ENCODE peak calls at places on chromosomes 1 and 21, in four cellular contexts. C, M, A and U are unnamed samples.
A peak's percentile ranks its signal among the peaks of the same experiment; 100 is the strongest.

GRCh38 chr1:155977607-155978324 is 581 bp downstream of the ARHGEF2 start:
- DNase-seq in A (peak; percentile 41), C (no peak), M (peak; percentile 46), U (no peak)

GRCh38 chr1:156894001-156894400 is 483 bp downstream of the PEAR1 start:
- DNase-seq in M (no peak), A (no peak), C (no peak), U (no peak)

GRCh38 chr1:225691861-225692516 is 39.1 kb upstream of the ENAH start:
- DNase-seq in A (no peak), M (no peak), C (no peak), U (no peak)

GRCh38 chr1:239914827-239915231 is 176.9 kb upstream of the FMN2 start:
- DNase-seq in M (no peak), C (no peak), A (no peak), U (no peak)

GRCh38 chr21:42555756-42556438 is 42.2 kb downstream of the SLC37A1 start:
- DNase-seq in A (no peak), C (no peak), M (no peak), U (no peak)

GRCh38 chr1:23809751-23810171 is 9.2 kb upstream of the GALE start:
- DNase-seq in M (peak; percentile 71), A (peak; percentile 72), C (peak; percentile 73), U (peak; percentile 88)

GRCh38 chr1:18693256-18694098 is 62.8 kb downstream of the PAX7 start:
- DNase-seq in M (no peak), C (no peak), A (no peak), U (no peak)

GRCh38 chr1:38677756-38678155 is 181.8 kb downstream of the RRAGC start:
- DNase-seq in C (no peak), A (no peak), M (no peak), U (no peak)

GRCh38 chr1:28437260-28437923 is 67.9 kb downstream of the PHACTR4 start:
- DNase-seq in A (no peak), C (no peak), M (no peak), U (peak; percentile 37)

GRCh38 chr1:192545781-192546521 is 29.6 kb upstream of the RGS1 start:
- DNase-seq in A (no peak), C (no peak), M (no peak), U (no peak)

GRCh38 chr1:34364376-34364775 is 187.7 kb downstream of the C1orf94 start:
- DNase-seq in C (no peak), M (no peak), A (no peak), U (no peak)

GRCh38 chr1:114063544-114063943 is 84.3 kb downstream of the OLFML3 start:
- DNase-seq in M (no peak), A (no peak), C (no peak), U (no peak)

GRCh38 chr1:46903481-46903880 is 37.8 kb downstream of the CYP4A11 start:
- DNase-seq in A (no peak), M (no peak), C (no peak), U (no peak)

GRCh38 chr1:228821252-228821651 is 86.0 kb downstream of the RHOU start:
- DNase-seq in A (no peak), C (no peak), M (no peak), U (no peak)

GRCh38 chr1:54200519-54200997 is 591 bp downstream of the MRPL37 start:
- DNase-seq in A (no peak), C (no peak), M (no peak), U (no peak)

GRCh38 chr1:221494670-221495069 is 247.2 kb downstream of the DUSP10 start:
- DNase-seq in A (no peak), C (no peak), M (no peak), U (no peak)

GRCh38 chr1:74583365-74583764 is 71.0 kb upstream of the LRRC53 start:
- DNase-seq in C (no peak), M (no peak), A (no peak), U (no peak)

GRCh38 chr1:181202986-181203555 is 114.6 kb downstream of the IER5 start:
- DNase-seq in C (no peak), M (no peak), A (no peak), U (no peak)

GRCh38 chr1:6868371-6869001 is 83.2 kb downstream of the CAMTA1 start:
- DNase-seq in A (no peak), M (no peak), C (no peak), U (no peak)

GRCh38 chr1:237799762-237800474 is 90.8 kb downstream of the ZP4 start:
- DNase-seq in C (no peak), A (no peak), M (peak; percentile 33), U (peak; percentile 78)

GRCh38 chr1:154747380-154747779 is 122.7 kb downstream of the KCNN3 start:
- DNase-seq in A (no peak), M (no peak), C (no peak), U (no peak)

GRCh38 chr1:94819584-94819944 is 593 bp upstream of the SLC44A3 start:
- DNase-seq in A (no peak), M (no peak), C (no peak), U (no peak)

GRCh38 chr1:29824478-29825273 is 588.4 kb downstream of the PTPRU start:
- DNase-seq in M (no peak), C (no peak), A (no peak), U (no peak)

GRCh38 chr1:157084720-157085119 is 14.9 kb downstream of the ETV3L start:
- DNase-seq in M (no peak), C (no peak), A (no peak), U (no peak)

GRCh38 chr1:204601979-204602653 is 83.4 kb downstream of the LRRN2 start:
- DNase-seq in C (no peak), A (no peak), M (no peak), U (no peak)

DNA sequence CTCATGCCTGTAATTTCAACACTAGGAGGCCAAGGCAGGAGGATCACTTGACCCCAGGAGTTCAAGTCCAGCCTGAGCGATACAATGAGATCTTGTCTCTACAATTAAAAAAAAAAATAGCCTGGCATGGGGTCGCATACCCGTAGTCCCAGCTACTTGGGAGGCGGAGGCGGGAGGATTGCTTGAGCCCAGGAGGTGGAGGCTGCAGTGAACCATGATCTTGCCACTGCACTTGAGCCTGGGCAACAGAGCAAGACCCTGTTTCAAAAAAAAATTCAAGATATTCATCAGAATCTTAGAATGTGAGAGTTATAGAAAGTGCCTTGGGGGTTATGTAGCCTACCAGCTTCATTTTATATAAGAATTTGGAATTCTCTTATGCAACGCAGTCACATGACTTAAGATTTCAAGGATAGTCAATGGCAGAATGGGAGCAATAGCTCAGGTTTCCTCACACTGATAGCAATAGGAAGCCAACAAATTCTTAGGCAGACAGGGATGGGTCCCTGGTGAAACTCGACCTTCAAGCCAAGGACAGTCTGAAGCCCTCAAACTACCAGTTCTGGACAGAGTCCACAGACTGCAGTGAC is 462.5 kb downstream of the SETD4 start:
- DNase-seq in C (no peak), M (no peak), A (no peak), U (no peak)
- H3K27me3 ChIP-seq in C (no peaks in the 10 kb centered on the region), M (no peaks in the 10 kb centered on the region), A (peaks cover 8% of the 10 kb centered on the region), U (no peaks in the 10 kb centered on the region)

GRCh38 chr21:36572091-36572490 is 92.2 kb upstream of the CLDN14 start:
- DNase-seq in C (no peak), A (no peak), M (no peak), U (no peak)

GRCh38 chr21:36575306-36575705 is 95.4 kb upstream of the CLDN14 start:
- DNase-seq in C (no peak), M (no peak), A (no peak), U (no peak)

GRCh38 chr21:36571556-36571955 is 91.6 kb upstream of the CLDN14 start:
- DNase-seq in M (no peak), A (no peak), C (no peak), U (no peak)

GRCh38 chr21:36579898-36580297 is 100.0 kb upstream of the CLDN14 start:
- DNase-seq in C (no peak), M (no peak), A (no peak), U (no peak)

GRCh38 chr21:36576441-36576840 is 96.5 kb upstream of the CLDN14 start:
- DNase-seq in A (no peak), M (no peak), C (no peak), U (no peak)
- H3K27me3 ChIP-seq in A (no peaks in the 10 kb centered on the region), M (no peaks in the 10 kb centered on the region), C (no peaks in the 10 kb centered on the region), U (peaks cover 3% of the 10 kb centered on the region)

GRCh38 chr21:44766818-44767354 is 34.7 kb downstream of the UBE2G2 start:
- DNase-seq in M (no peak), A (no peak), C (no peak), U (no peak)
- H3K27me3 ChIP-seq in M (no peaks in the 10 kb centered on the region), A (no peaks in the 10 kb centered on the region), C (no peaks in the 10 kb centered on the region), U (no peaks in the 10 kb centered on the region)

GRCh38 chr1:231202125-231202633 is 38.8 kb upstream of the GNPAT start:
- DNase-seq in C (no peak), A (no peak), M (no peak), U (no peak)
- H3K27me3 ChIP-seq in C (no peaks in the 10 kb centered on the region), A (peaks cover 2% of the 10 kb centered on the region), M (no peaks in the 10 kb centered on the region), U (peaks cover 2% of the 10 kb centered on the region)

GRCh38 chr1:15153842-15154479 is 414 bp downstream of the TMEM51 start:
- DNase-seq in M (no peak), A (no peak), C (no peak), U (peak; percentile 28)

GRCh38 chr1:15155760-15156743 is 2.5 kb downstream of the TMEM51 start:
- DNase-seq in C (no peak), M (no peak), A (no peak), U (no peak)

GRCh38 chr1:15156807-15157380 is 3.3 kb downstream of the TMEM51 start:
- DNase-seq in M (no peak), A (no peak), C (no peak), U (no peak)

GRCh38 chr1:15154480-15155036 is 1.0 kb downstream of the TMEM51 start:
- DNase-seq in M (no peak), A (no peak), C (no peak), U (peak; percentile 72)

GRCh38 chr1:15155191-15155590 is 1.6 kb downstream of the TMEM51 start:
- DNase-seq in C (no peak), A (no peak), M (no peak), U (no peak)
- H3K27me3 ChIP-seq in C (peaks cover 42% of the 10 kb centered on the region), A (peaks cover 15% of the 10 kb centered on the region), M (peaks cover 27% of the 10 kb centered on the region), U (no peaks in the 10 kb centered on the region)

GRCh38 chr1:16135501-16135900 is 20.4 kb downstream of the EPHA2 start:
- DNase-seq in M (no peak), C (no peak), A (no peak), U (no peak)
- H3K27me3 ChIP-seq in M (no peaks in the 10 kb centered on the region), C (no peaks in the 10 kb centered on the region), A (no peaks in the 10 kb centered on the region), U (no peaks in the 10 kb centered on the region)